ENCODE peak calls at places on chromosomes 1 and 21, in four cellular contexts. U is effector memory CD4-positive, alpha-beta T cell; W is A172; O is CD4-positive, alpha-beta memory T cell. J is an unnamed sample.

GRCh38 chr1:26787381-26787705 is 407 bp upstream of the PIGV start:
- DNase-seq in W (peak; percentile 24), U (peak; percentile 73), O (peak; percentile 90), J (peak; percentile 51)

GRCh38 chr1:89911186-89911976 is 83.5 kb upstream of the ZNF326 start:
- DNase-seq in U (no peak), O (no peak), W (no peak), J (no peak)

GRCh38 chr1:231553320-231553719 is 24.9 kb downstream of the TSNAX start:
- DNase-seq in O (no peak), U (no peak), W (no peak), J (no peak)

GRCh38 chr1:220367833-220368232 is 95.6 kb upstream of the RAB3GAP2 start:
- DNase-seq in U (no peak), W (no peak), O (no peak), J (no peak)

GRCh38 chr21:46046471-46046870 is 51.4 kb upstream of the COL6A2 start:
- DNase-seq in W (no peak), O (no peak), U (no peak), J (no peak)

GRCh38 chr1:38558476-38559179 is 300.9 kb downstream of the RRAGC start:
- DNase-seq in W (no peak), U (no peak), O (no peak), J (no peak)

GRCh38 chr1:83102630-83103071 is 896.3 kb downstream of the TTLL7 start:
- DNase-seq in W (peak; percentile 66), O (no peak), U (no peak), J (no peak)

GRCh38 chr1:11216074-11216473 is 26.9 kb downstream of the ANGPTL7 start:
- DNase-seq in W (no peak), O (no peak), U (no peak), J (no peak)

GRCh38 chr1:215489771-215490566 is 77.1 kb upstream of the KCTD3 start:
- DNase-seq in U (no peak), W (no peak), O (no peak), J (no peak)

GRCh38 chr1:213014642-213015041 is 1.0 kb downstream of the ANGEL2 start:
- DNase-seq in W (peak; percentile 28), O (no peak), U (no peak), J (no peak)

GRCh38 chr1:97849350-97850339 is 71.2 kb downstream of the DPYD start:
- DNase-seq in O (no peak), U (no peak), W (peak; percentile 73), J (no peak)

GRCh38 chr21:33028759-33029511 is 3.2 kb downstream of the OLIG2 start:
- DNase-seq in U (no peak), W (no peak), O (no peak), J (no peak)

J was measured in effector CD4-positive, alpha-beta T cell.